ENCODE peak calls at places on chromosomes 4 and X, in ten cellular contexts. A, R, X, W, G, F, I, S, E and V are unnamed samples.

GRCh38 chrX:48083212-48083611 is 11.8 kb upstream of the ZNF630 start:
- DNase-seq in A (no peak), R (no peak), X (peak; percentile 29), W (no peak), G (peak; percentile 56), F (peak; percentile 13), I (peak; percentile 2), S (no peak), E (peak; percentile 31), V (no peak)

GRCh38 chr4:128727658-128728057 is 81.8 kb upstream of the JADE1 start:
- DNase-seq in A (no peak), R (no peak), X (no peak), W (no peak), G (no peak), F (no peak), I (no peak), S (no peak), E (no peak), V (no peak)

GRCh38 chr4:4461850-4462249 is 74.9 kb downstream of the NSG1 start:
- DNase-seq in A (no peak), R (no peak), X (no peak), W (no peak), G (peak; percentile 24), F (no peak), I (no peak), S (no peak), E (no peak), V (no peak)

GRCh38 chr4:88697113-88697512 is 516 bp downstream of the NAP1L5 start:
- DNase-seq in A (no peak), R (peak; percentile 66), X (peak; percentile 45), W (no peak), G (no peak), F (peak; percentile 23), I (no peak), S (no peak), E (no peak), V (peak; percentile 48)

GRCh38 chr4:99966692-99967091 is 16.6 kb upstream of the H2AZ1 start:
- DNase-seq in A (no peak), R (no peak), X (no peak), W (no peak), G (no peak), F (no peak), I (peak; percentile 28), S (no peak), E (no peak), V (no peak)

GRCh38 chrX:39653656-39654055 is 444.1 kb downstream of the BCOR start:
- DNase-seq in A (no peak), R (no peak), X (peak; percentile 40), W (no peak), G (no peak), F (no peak), I (no peak), S (no peak), E (no peak), V (no peak)

GRCh38 chr4:182788197-182788596 is 129.0 kb downstream of the DCTD start:
- DNase-seq in A (no peak), R (no peak), X (no peak), W (no peak), G (no peak), F (no peak), I (no peak), S (no peak), E (no peak), V (no peak)

GRCh38 chr4:1373892-1374705 is 27.1 kb downstream of the UVSSA start:
- DNase-seq in A (peak; percentile 35), R (peak; percentile 60), X (no peak), W (no peak), G (no peak), F (peak; percentile 9), I (no peak), S (no peak), E (no peak), V (no peak)

DNA sequence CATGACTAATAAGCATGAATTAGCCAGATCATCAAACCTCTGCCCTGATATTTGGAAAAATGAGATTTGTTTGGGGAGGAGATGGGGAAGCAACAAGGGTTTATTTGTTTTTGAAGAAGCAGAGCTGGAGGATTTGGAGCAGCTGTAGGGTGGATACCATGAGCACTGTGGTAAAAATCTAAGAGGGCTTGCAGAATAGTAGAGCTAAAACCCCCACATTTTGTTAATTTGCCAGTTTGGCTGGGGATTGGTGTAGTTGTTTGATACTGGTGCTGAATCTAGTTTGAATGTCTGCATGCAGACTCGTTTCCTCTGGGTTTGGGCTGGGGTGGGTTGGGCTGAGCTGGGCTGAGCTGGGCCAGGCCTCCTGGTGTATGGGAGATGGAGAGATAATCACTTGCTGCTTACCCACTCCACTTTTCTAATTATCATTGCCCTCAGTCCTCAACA is 43.7 kb downstream of the SMAD1 start:
- DNase-seq in A (no peak), R (no peak), X (peak; percentile 27), W (no peak), G (no peak), F (no peak), I (no peak), S (no peak), E (no peak), V (no peak)
- H3K4me3 ChIP-seq in A (no peak overlapping the region), R (no peak overlapping the region), X (no peak overlapping the region), W (no peak overlapping the region), G (no peak overlapping the region), F (no peak overlapping the region), I (no peak overlapping the region), S (no peak overlapping the region), E (no peak overlapping the region), V (no peak overlapping the region)

GRCh38 chr4:54746228-54746627 is 88.5 kb downstream of the KIT start:
- DNase-seq in A (no peak), R (no peak), X (peak; percentile 17), W (no peak), G (no peak), F (no peak), I (peak; percentile 74), S (peak; percentile 48), E (no peak), V (no peak)
- H3K36me3 ChIP-seq in A (no peaks in the 10 kb centered on the region), R (no peaks in the 10 kb centered on the region), X (no peaks in the 10 kb centered on the region), W (no peaks in the 10 kb centered on the region), G (no peaks in the 10 kb centered on the region), F (no peaks in the 10 kb centered on the region), I (no peaks in the 10 kb centered on the region), S (no peaks in the 10 kb centered on the region), E (peaks cover 2% of the 10 kb centered on the region), V (no peaks in the 10 kb centered on the region)

GRCh38 chr4:81471361-81472248 is at the start of gene RASGEF1B:
- DNase-seq in A (peak; percentile 93), R (peak; percentile 96), X (peak; percentile 70), W (peak; percentile 95), G (peak; percentile 93), F (peak; percentile 77), I (no peak), S (peak; percentile 53), E (peak; percentile 89), V (peak; percentile 79)
- TF ChIP-seq CTCF in A (peak; percentile 3), R (no peak), X (no peak), W (no peak), G (no peak), F (no peak), I (no peak), S (no peak), E (no peak), V (no peak)

GRCh38 chr4:156336516-156336915 is 382.9 kb upstream of the CTSO start:
- DNase-seq in A (no peak), R (no peak), X (peak; percentile 69), W (no peak), G (no peak), F (no peak), I (no peak), S (no peak), E (no peak), V (no peak)
- H3K4me3 ChIP-seq in A (no peak overlapping the region), R (no peak overlapping the region), X (no peak overlapping the region), W (no peak overlapping the region), G (no peak overlapping the region), F (no peak overlapping the region), I (no peak overlapping the region), S (no peak overlapping the region), E (no peak overlapping the region), V (no peak overlapping the region)

DNA sequence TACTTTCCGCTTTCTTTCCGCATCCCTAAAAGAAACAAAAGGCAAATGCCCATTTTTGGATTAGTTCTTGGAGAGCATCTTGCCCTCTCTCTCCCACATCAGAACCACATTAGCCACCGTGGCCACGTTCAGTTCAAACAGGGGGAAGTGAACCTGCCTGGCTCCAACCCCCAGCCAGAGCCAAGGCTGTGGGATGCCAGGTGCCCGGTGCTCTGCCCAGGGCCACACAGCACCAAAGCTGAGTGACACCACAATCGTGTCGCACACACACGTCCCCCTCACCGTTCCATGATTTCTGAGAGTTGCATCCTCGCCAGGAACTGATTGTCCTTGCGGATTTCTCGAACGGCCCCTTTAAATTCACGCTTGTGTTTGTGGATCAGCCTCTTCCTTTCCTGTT is 24.3 kb downstream of the NOP14 start:
- DNase-seq in A (peak; percentile 59), R (peak; percentile 48), X (no peak), W (no peak), G (no peak), F (peak; percentile 6), I (no peak), S (no peak), E (peak; percentile 22), V (no peak)
- H3K36me3 ChIP-seq in A (peaks cover 64% of the 10 kb centered on the region), R (peaks cover 46% of the 10 kb centered on the region), X (peaks cover 54% of the 10 kb centered on the region), W (peaks cover 69% of the 10 kb centered on the region), G (peaks cover 3% of the 10 kb centered on the region), F (no peaks in the 10 kb centered on the region), I (peaks cover 40% of the 10 kb centered on the region), S (peaks cover 14% of the 10 kb centered on the region), E (peaks cover 53% of the 10 kb centered on the region), V (no peaks in the 10 kb centered on the region)

DNA sequence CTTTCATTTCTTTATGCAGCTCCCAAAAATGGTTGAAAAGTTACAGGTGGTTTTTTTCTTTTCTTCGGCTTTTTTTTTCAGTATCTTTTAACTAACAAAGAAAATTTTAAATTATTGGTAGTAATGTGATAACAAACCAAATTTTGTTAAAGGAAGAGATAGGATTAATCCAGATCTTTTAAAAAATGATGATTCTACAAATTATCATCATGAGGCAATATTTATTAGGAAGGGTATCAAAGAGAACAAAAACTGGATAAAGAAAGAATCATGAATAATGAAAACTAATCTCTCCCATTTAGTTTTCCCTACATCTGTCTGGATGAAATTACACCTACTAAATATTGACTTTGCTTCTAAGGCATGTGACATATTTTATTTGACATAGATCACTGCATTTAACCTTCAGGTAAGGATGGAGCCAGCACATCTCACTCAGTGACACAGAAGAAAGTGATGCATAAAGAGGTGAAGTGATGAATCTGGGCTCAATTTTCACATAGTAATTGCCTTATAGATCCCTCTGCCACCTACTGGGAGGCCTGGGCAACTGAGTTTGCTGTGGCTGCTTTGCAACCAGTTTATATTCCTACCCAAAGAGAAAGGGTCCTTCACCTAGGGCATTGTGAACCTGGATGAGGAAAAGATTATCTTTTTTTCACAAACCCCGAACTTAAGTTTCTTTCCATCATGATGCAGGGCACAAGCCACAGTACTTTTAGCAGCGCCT is 155.6 kb downstream of the HNRNPD start:
- DNase-seq in A (no peak), R (no peak), X (no peak), W (no peak), G (no peak), F (no peak), I (no peak), S (no peak), E (no peak), V (no peak)
- TF ChIP-seq CTCF in A (peak; percentile 14), R (no peak), X (peak; percentile 19), W (no peak), G (no peak), F (no peak), I (peak; percentile 34), S (peak; percentile 54), E (no peak), V (no peak)

DNA sequence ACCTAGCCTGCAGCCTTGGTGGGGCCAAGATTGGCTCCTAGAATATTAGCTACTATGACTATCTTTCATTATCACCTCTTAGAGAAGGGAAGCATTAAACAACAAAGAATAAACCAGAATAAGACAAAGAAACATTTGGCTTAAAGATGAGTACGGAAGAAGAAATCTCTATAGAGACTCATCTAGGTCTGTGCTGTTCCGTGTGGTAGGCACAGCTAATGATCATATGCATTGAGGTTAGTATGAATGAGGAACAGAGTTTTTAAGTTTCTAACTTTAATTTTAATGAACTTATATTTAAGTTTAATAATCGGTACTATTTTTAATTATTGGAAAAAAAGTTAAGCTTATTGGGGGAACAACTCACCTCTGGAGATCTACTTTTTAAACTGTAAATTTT is 24.6 kb downstream of the ARHGAP24 start:
- DNase-seq in A (no peak), R (no peak), X (no peak), W (no peak), G (no peak), F (no peak), I (no peak), S (no peak), E (no peak), V (no peak)
- H3K4me3 ChIP-seq in A (no peak overlapping the region), R (no peak overlapping the region), X (no peak overlapping the region), W (no peak overlapping the region), G (no peak overlapping the region), F (no peak overlapping the region), I (no peak overlapping the region), S (no peak overlapping the region), E (no peak overlapping the region), V (no peak overlapping the region)